ENCODE peak calls at places on chromosomes 5 and 9, in nine cellular contexts. V, G, W, H, K, I, Q, C and O are unnamed samples.

GRCh38 chr9:92747459-92748232 is 17.0 kb downstream of the BICD2 start:
- DNase-seq in I (no peak), H (no peak), V (no peak), Q (no peak), K (no peak), G (no peak), W (no peak), C (no peak), O (no peak)

GRCh38 chr5:163869611-163870010 is 364.2 kb downstream of the MAT2B start:
- DNase-seq in Q (no peak), I (no peak), V (no peak), H (no peak), G (no peak), W (no peak), C (no peak), K (no peak), O (no peak)

GRCh38 chr5:53034832-53035231 is 45.7 kb downstream of the ITGA2 start:
- DNase-seq in W (no peak), G (no peak), Q (no peak), I (no peak), C (no peak), K (no peak), V (no peak), H (no peak), O (no peak)

GRCh38 chr9:131459056-131459455 is 43.7 kb upstream of the POMT1 start:
- DNase-seq in I (no peak), H (no peak), K (no peak), W (no peak), C (no peak), Q (no peak), V (no peak), G (no peak), O (no peak)

GRCh38 chr5:132064140-132064539 is 3.7 kb downstream of the IL3 start:
- DNase-seq in C (no peak), H (no peak), V (no peak), I (no peak), W (no peak), K (no peak), G (no peak), Q (peak), O (no peak)

GRCh38 chr5:21152611-21153010 is 1164.6 kb upstream of the CDH18 start:
- DNase-seq in H (no peak), G (no peak), C (no peak), K (no peak), Q (no peak), W (no peak), V (peak), I (no peak), O (no peak)

GRCh38 chr9:37859043-37859442 is 44.9 kb downstream of the SLC25A51 start:
- DNase-seq in Q (no peak), I (no peak), H (no peak), G (no peak), K (no peak), V (peak), W (no peak), C (no peak), O (peak)

GRCh38 chr5:89480406-89481007 is 597.5 kb upstream of the MEF2C start:
- DNase-seq in Q (no peak), I (no peak), V (no peak), G (no peak), K (no peak), H (no peak), C (no peak), W (no peak), O (no peak)

GRCh38 chr5:150580917-150581316 is 59.5 kb upstream of the SYNPO start:
- DNase-seq in I (no peak), Q (peak), G (no peak), V (no peak), C (no peak), K (no peak), W (no peak), H (no peak), O (no peak)

GRCh38 chr9:79975471-79976316 is 403.9 kb downstream of the TLE4 start:
- DNase-seq in G (no peak), V (no peak), K (no peak), I (no peak), C (no peak), H (no peak), Q (no peak), W (peak), O (no peak)

GRCh38 chr5:67350185-67350584 is 153.6 kb upstream of the CD180 start:
- DNase-seq in W (no peak), G (no peak), C (no peak), K (no peak), Q (no peak), I (no peak), V (peak), H (no peak), O (peak)

GRCh38 chr9:38478211-38478610 is 54.0 kb upstream of the IGFBPL1 start:
- DNase-seq in V (no peak), C (no peak), K (no peak), W (no peak), H (no peak), G (no peak), Q (no peak), I (no peak), O (no peak)

GRCh38 chr5:5017827-5018559 is 122.1 kb upstream of the ADAMTS16 start:
- DNase-seq in K (no peak), G (no peak), Q (no peak), V (no peak), I (no peak), H (no peak), W (no peak), C (no peak), O (no peak)

GRCh38 chr9:6714176-6714575 is 43.6 kb upstream of the KDM4C start:
- DNase-seq in K (no peak), C (no peak), Q (no peak), W (no peak), V (peak), G (no peak), H (no peak), I (no peak), O (no peak)

GRCh38 chr5:124649548-124650501 is 96.6 kb downstream of the ZNF608 start:
- DNase-seq in W (no peak), G (peak), K (peak), I (no peak), C (peak), H (no peak), Q (peak), V (peak), O (peak)

GRCh38 chr9:98101868-98102273 is 17.2 kb downstream of the TRIM14 start:
- DNase-seq in I (peak), C (peak), V (peak), K (peak), W (no peak), H (no peak), Q (no peak), G (peak), O (peak)

GRCh38 chr5:9437741-9438240 is 108.1 kb downstream of the SEMA5A start:
- DNase-seq in Q (peak), K (no peak), I (no peak), V (no peak), W (no peak), H (no peak), G (no peak), C (no peak), O (no peak)

GRCh38 chr5:38931731-38932130 is 85.9 kb downstream of the OSMR start:
- DNase-seq in V (no peak), G (no peak), Q (no peak), W (no peak), C (no peak), H (no peak), I (no peak), K (no peak), O (no peak)

GRCh38 chr9:101509572-101509971 is 24.1 kb upstream of the RNF20 start:
- DNase-seq in K (no peak), Q (no peak), I (no peak), H (no peak), C (no peak), G (no peak), W (no peak), V (no peak), O (no peak)

GRCh38 chr9:97272072-97272471 is 35.4 kb upstream of the CCDC180 start:
- DNase-seq in V (no peak), K (no peak), Q (no peak), W (no peak), G (no peak), H (no peak), I (no peak), C (no peak), O (no peak)

GRCh38 chr5:130213607-130214006 is 309.3 kb downstream of the CHSY3 start:
- DNase-seq in K (no peak), Q (no peak), C (no peak), I (no peak), H (no peak), G (no peak), V (no peak), W (no peak), O (no peak)

GRCh38 chr5:1190915-1191314 is 10.5 kb upstream of the SLC6A19 start:
- DNase-seq in H (no peak), K (no peak), V (peak), Q (no peak), W (no peak), C (no peak), I (no peak), G (no peak), O (peak)

GRCh38 chr9:128995791-128996190 is 32.3 kb downstream of the SH3GLB2 start:
- DNase-seq in K (no peak), Q (no peak), G (no peak), W (peak), I (no peak), V (no peak), C (no peak), H (no peak), O (peak)

GRCh38 chr5:113118765-113119164 is 142.2 kb downstream of the DCP2 start:
- DNase-seq in C (no peak), V (no peak), W (no peak), I (no peak), K (no peak), G (no peak), Q (no peak), H (no peak), O (no peak)

GRCh38 chr5:8686707-8687106 is 817.8 kb downstream of the MTRR start:
- DNase-seq in Q (no peak), G (no peak), H (no peak), C (no peak), I (no peak), W (no peak), V (no peak), K (no peak), O (no peak)

GRCh38 chr9:93594041-93594756 is 17.8 kb downstream of the PHF2 start:
- DNase-seq in W (no peak), K (no peak), H (no peak), V (peak), C (peak), Q (peak), I (no peak), G (no peak), O (no peak)